ENCODE peak calls at places on chromosomes 16 and 17, in eight cellular contexts. One of them, this sample, is unnamed.

GRCh38 chr17:56815711-56816110 is 18.0 kb downstream of the C17orf67 start:
- DNase-seq in NCI-H1092 treated with DMSO at 0.1 percent for 48 hours: no peak
- DNase-seq in NCI-H460: no peak
- DNase-seq in ovary: no peak
- DNase-seq in heart right ventricle: no peak
- DNase-seq in AG04450: peak
- DNase-seq in hypothalamus: no peak
- DNase-seq in T follicular helper cell: no peak
- DNase-seq in this sample: no peak

GRCh38 chr16:77273-77806 is 685 bp upstream of the MPG start:
- DNase-seq in heart right ventricle: peak
- DNase-seq in AG04450: no peak
- DNase-seq in NCI-H1092 treated with DMSO at 0.1 percent for 48 hours: no peak
- DNase-seq in NCI-H460: peak
- DNase-seq in T follicular helper cell: no peak
- DNase-seq in ovary: peak
- DNase-seq in hypothalamus: no peak
- DNase-seq in this sample: peak

GRCh38 chr16:81647527-81647926 is 131.6 kb upstream of the PLCG2 start:
- DNase-seq in T follicular helper cell: no peak
- DNase-seq in NCI-H1092 treated with DMSO at 0.1 percent for 48 hours: no peak
- DNase-seq in AG04450: no peak
- DNase-seq in ovary: no peak
- DNase-seq in NCI-H460: no peak
- DNase-seq in hypothalamus: no peak
- DNase-seq in heart right ventricle: no peak
- DNase-seq in this sample: peak

GRCh38 chr16:88790312-88791150 is 5.5 kb upstream of the PIEZO1 start:
- DNase-seq in T follicular helper cell: no peak
- DNase-seq in AG04450: no peak
- DNase-seq in heart right ventricle: no peak
- DNase-seq in NCI-H1092 treated with DMSO at 0.1 percent for 48 hours: no peak
- DNase-seq in ovary: peak
- DNase-seq in NCI-H460: no peak
- DNase-seq in hypothalamus: no peak
- DNase-seq in this sample: no peak

GRCh38 chr16:81945665-81946064 is 65.6 kb downstream of the SDR42E1 start:
- DNase-seq in heart right ventricle: no peak
- DNase-seq in T follicular helper cell: no peak
- DNase-seq in NCI-H460: no peak
- DNase-seq in NCI-H1092 treated with DMSO at 0.1 percent for 48 hours: no peak
- DNase-seq in hypothalamus: no peak
- DNase-seq in AG04450: no peak
- DNase-seq in ovary: no peak
- DNase-seq in this sample: peak

GRCh38 chr16:57041182-57042156 is 50.9 kb upstream of the CPNE2 start:
- DNase-seq in hypothalamus: no peak
- DNase-seq in NCI-H1092 treated with DMSO at 0.1 percent for 48 hours: no peak
- DNase-seq in heart right ventricle: no peak
- DNase-seq in AG04450: no peak
- DNase-seq in ovary: no peak
- DNase-seq in T follicular helper cell: peak
- DNase-seq in NCI-H460: no peak
- DNase-seq in this sample: peak

GRCh38 chr17:63960006-63960405 is 12.7 kb downstream of the SCN4A start:
- DNase-seq in T follicular helper cell: no peak
- DNase-seq in heart right ventricle: no peak
- DNase-seq in NCI-H460: no peak
- DNase-seq in AG04450: no peak
- DNase-seq in ovary: no peak
- DNase-seq in hypothalamus: no peak
- DNase-seq in NCI-H1092 treated with DMSO at 0.1 percent for 48 hours: no peak
- DNase-seq in this sample: no peak

GRCh38 chr17:76676629-76677028 is 33.1 kb upstream of the ST6GALNAC1 start:
- DNase-seq in AG04450: no peak
- DNase-seq in heart right ventricle: no peak
- DNase-seq in NCI-H460: no peak
- DNase-seq in hypothalamus: no peak
- DNase-seq in ovary: no peak
- DNase-seq in T follicular helper cell: no peak
- DNase-seq in NCI-H1092 treated with DMSO at 0.1 percent for 48 hours: no peak
- DNase-seq in this sample: no peak

GRCh38 chr16:68369697-68370096 is 58.9 kb downstream of the PRMT7 start:
- DNase-seq in heart right ventricle: no peak
- DNase-seq in hypothalamus: no peak
- DNase-seq in ovary: no peak
- DNase-seq in AG04450: no peak
- DNase-seq in T follicular helper cell: no peak
- DNase-seq in NCI-H1092 treated with DMSO at 0.1 percent for 48 hours: no peak
- DNase-seq in NCI-H460: no peak
- DNase-seq in this sample: no peak

GRCh38 chr17:31733326-31733725 is 125.7 kb downstream of the COPRS start:
- DNase-seq in NCI-H460: no peak
- DNase-seq in T follicular helper cell: no peak
- DNase-seq in NCI-H1092 treated with DMSO at 0.1 percent for 48 hours: no peak
- DNase-seq in heart right ventricle: no peak
- DNase-seq in AG04450: no peak
- DNase-seq in hypothalamus: no peak
- DNase-seq in ovary: no peak
- DNase-seq in this sample: no peak

GRCh38 chr17:44829558-44830358 is at the start of gene GJC1:
- DNase-seq in T follicular helper cell: no peak
- DNase-seq in NCI-H1092 treated with DMSO at 0.1 percent for 48 hours: no peak
- DNase-seq in hypothalamus: no peak
- DNase-seq in NCI-H460: no peak
- DNase-seq in heart right ventricle: peak
- DNase-seq in AG04450: no peak
- DNase-seq in ovary: peak
- DNase-seq in this sample: peak

GRCh38 chr17:35167046-35167445 is 19.4 kb downstream of the UNC45B start:
- DNase-seq in T follicular helper cell: no peak
- DNase-seq in NCI-H460: no peak
- DNase-seq in NCI-H1092 treated with DMSO at 0.1 percent for 48 hours: no peak
- DNase-seq in AG04450: no peak
- DNase-seq in hypothalamus: peak
- DNase-seq in ovary: no peak
- DNase-seq in heart right ventricle: no peak
- DNase-seq in this sample: peak

GRCh38 chr16:66594739-66595138 is 9.8 kb upstream of the CMTM3 start:
- DNase-seq in heart right ventricle: no peak
- DNase-seq in T follicular helper cell: no peak
- DNase-seq in hypothalamus: no peak
- DNase-seq in AG04450: no peak
- DNase-seq in NCI-H1092 treated with DMSO at 0.1 percent for 48 hours: no peak
- DNase-seq in ovary: no peak
- DNase-seq in NCI-H460: no peak
- DNase-seq in this sample: no peak

GRCh38 chr17:35214192-35214591 is 20.0 kb upstream of the SLC35G3 start:
- DNase-seq in NCI-H1092 treated with DMSO at 0.1 percent for 48 hours: no peak
- DNase-seq in T follicular helper cell: peak
- DNase-seq in heart right ventricle: no peak
- DNase-seq in ovary: no peak
- DNase-seq in hypothalamus: no peak
- DNase-seq in NCI-H460: no peak
- DNase-seq in AG04450: no peak
- DNase-seq in this sample: no peak

GRCh38 chr16:86391987-86392386 is 118.3 kb upstream of the FOXF1 start:
- DNase-seq in T follicular helper cell: no peak
- DNase-seq in AG04450: peak
- DNase-seq in hypothalamus: no peak
- DNase-seq in heart right ventricle: no peak
- DNase-seq in NCI-H460: peak
- DNase-seq in ovary: no peak
- DNase-seq in NCI-H1092 treated with DMSO at 0.1 percent for 48 hours: no peak
- DNase-seq in this sample: peak

GRCh38 chr16:11121909-11122692 is 133.9 kb downstream of the SOCS1 start:
- DNase-seq in ovary: no peak
- DNase-seq in hypothalamus: no peak
- DNase-seq in AG04450: no peak
- DNase-seq in NCI-H1092 treated with DMSO at 0.1 percent for 48 hours: peak
- DNase-seq in heart right ventricle: no peak
- DNase-seq in NCI-H460: no peak
- DNase-seq in T follicular helper cell: no peak
- DNase-seq in this sample: no peak

GRCh38 chr17:4551141-4551540 is 4.0 kb downstream of the MYBBP1A start:
- DNase-seq in T follicular helper cell: no peak
- DNase-seq in AG04450: no peak
- DNase-seq in hypothalamus: no peak
- DNase-seq in ovary: no peak
- DNase-seq in NCI-H1092 treated with DMSO at 0.1 percent for 48 hours: no peak
- DNase-seq in heart right ventricle: no peak
- DNase-seq in NCI-H460: no peak
- DNase-seq in this sample: no peak

GRCh38 chr17:36703860-36704266 is 102.5 kb downstream of the MRM1 start:
- DNase-seq in NCI-H460: peak
- DNase-seq in heart right ventricle: peak
- DNase-seq in T follicular helper cell: no peak
- DNase-seq in AG04450: no peak
- DNase-seq in hypothalamus: peak
- DNase-seq in NCI-H1092 treated with DMSO at 0.1 percent for 48 hours: no peak
- DNase-seq in ovary: peak
- DNase-seq in this sample: peak

GRCh38 chr16:88646345-88647034 is 4.4 kb downstream of the CYBA start:
- DNase-seq in hypothalamus: no peak
- DNase-seq in AG04450: no peak
- DNase-seq in heart right ventricle: no peak
- DNase-seq in NCI-H1092 treated with DMSO at 0.1 percent for 48 hours: no peak
- DNase-seq in NCI-H460: no peak
- DNase-seq in ovary: no peak
- DNase-seq in T follicular helper cell: no peak
- DNase-seq in this sample: no peak

GRCh38 chr16:87951550-87952538 is 610 bp downstream of the BANP start:
- DNase-seq in AG04450: no peak
- DNase-seq in heart right ventricle: no peak
- DNase-seq in T follicular helper cell: no peak
- DNase-seq in NCI-H1092 treated with DMSO at 0.1 percent for 48 hours: peak
- DNase-seq in NCI-H460: no peak
- DNase-seq in hypothalamus: peak
- DNase-seq in ovary: no peak
- DNase-seq in this sample: peak

GRCh38 chr17:37176683-37177082 is 199.1 kb upstream of the C17orf78 start:
- DNase-seq in heart right ventricle: no peak
- DNase-seq in NCI-H460: no peak
- DNase-seq in NCI-H1092 treated with DMSO at 0.1 percent for 48 hours: no peak
- DNase-seq in AG04450: no peak
- DNase-seq in ovary: no peak
- DNase-seq in hypothalamus: no peak
- DNase-seq in T follicular helper cell: no peak
- DNase-seq in this sample: peak

GRCh38 chr17:29557085-29557697 is 9.6 kb downstream of the ABHD15 start:
- DNase-seq in AG04450: no peak
- DNase-seq in T follicular helper cell: no peak
- DNase-seq in hypothalamus: no peak
- DNase-seq in heart right ventricle: no peak
- DNase-seq in NCI-H460: no peak
- DNase-seq in NCI-H1092 treated with DMSO at 0.1 percent for 48 hours: no peak
- DNase-seq in ovary: no peak
- DNase-seq in this sample: peak

GRCh38 chr17:75763613-75764416 is 1.2 kb downstream of the GALK1 start:
- DNase-seq in AG04450: no peak
- DNase-seq in NCI-H1092 treated with DMSO at 0.1 percent for 48 hours: no peak
- DNase-seq in NCI-H460: no peak
- DNase-seq in hypothalamus: no peak
- DNase-seq in T follicular helper cell: no peak
- DNase-seq in heart right ventricle: no peak
- DNase-seq in ovary: peak
- DNase-seq in this sample: no peak

GRCh38 chr17:4530799-4531730 is 24.1 kb downstream of the MYBBP1A start:
- DNase-seq in hypothalamus: no peak
- DNase-seq in NCI-H1092 treated with DMSO at 0.1 percent for 48 hours: no peak
- DNase-seq in ovary: no peak
- DNase-seq in AG04450: no peak
- DNase-seq in NCI-H460: no peak
- DNase-seq in T follicular helper cell: no peak
- DNase-seq in heart right ventricle: peak
- DNase-seq in this sample: no peak

This sample was measured in kidney tubule cell.